ENCODE peak calls at places on chromosomes 2 and 18, in six cellular contexts. F is stimulated activated CD4-positive, alpha-beta T cell treated with anti-CD3 and anti-CD28 coated beads, Interleukin-4, amount 100 ng/mL, for 4 hours; N is CD4-positive, alpha-beta T cell; E is stimulated activated CD8-positive, alpha-beta memory T cell treated with anti-CD3 and anti-CD28 coated beads, Interleukin-15, amount 100 ng/mL, for 24 hours; U is GM10248; X is AG10803. Y is an unnamed sample.

GRCh38 chr2:11427224-11427623 is 38.7 kb downstream of the E2F6 start:
- DNase-seq in F (no peak), N (no peak), E (no peak), U (no peak), X (no peak), Y (no peak)

GRCh38 chr2:55771612-55772011 is 78.0 kb upstream of the PNPT1 start:
- DNase-seq in F (no peak), N (no peak), E (no peak), U (no peak), X (peak; percentile 52), Y (peak; percentile 25)

GRCh38 chr2:19198376-19198775 is 160.0 kb downstream of the OSR1 start:
- DNase-seq in F (no peak), N (no peak), E (no peak), U (no peak), X (peak; percentile 60), Y (no peak)

GRCh38 chr2:108907822-108908716 is 81.0 kb downstream of the EDAR start:
- DNase-seq in F (no peak), N (no peak), E (no peak), U (peak; percentile 9), X (no peak), Y (no peak)

GRCh38 chr18:71666481-71666880 is 877.7 kb downstream of the CBLN2 start:
- DNase-seq in F (no peak), N (no peak), E (no peak), U (no peak), X (no peak), Y (no peak)

GRCh38 chr2:61257446-61257845 is 95.5 kb downstream of the C2orf74 start:
- DNase-seq in F (no peak), N (no peak), E (no peak), U (no peak), X (no peak), Y (no peak)

GRCh38 chr2:113216891-113217454 is 43.2 kb downstream of the PSD4 start:
- DNase-seq in F (no peak), N (no peak), E (no peak), U (no peak), X (no peak), Y (no peak)

GRCh38 chr2:32805104-32806095 is 141.4 kb upstream of the LTBP1 start:
- DNase-seq in F (no peak), N (no peak), E (no peak), U (no peak), X (no peak), Y (no peak)

GRCh38 chr2:237222178-237222577 is 136.5 kb downstream of the COPS8 start:
- DNase-seq in F (no peak), N (no peak), E (no peak), U (no peak), X (peak; percentile 99), Y (no peak)

GRCh38 chr2:107730898-107731297 is 95.8 kb upstream of the RGPD4 start:
- DNase-seq in F (no peak), N (no peak), E (no peak), U (no peak), X (peak; percentile 3), Y (no peak)

GRCh38 chr2:85413592-85414421 is 3.6 kb upstream of the CAPG start:
- DNase-seq in F (peak; percentile 42), N (no peak), E (no peak), U (no peak), X (peak; percentile 48), Y (no peak)

GRCh38 chr2:100964706-100965269 is 37.3 kb upstream of the RPL31 start:
- DNase-seq in F (no peak), N (no peak), E (no peak), U (no peak), X (peak; percentile 76), Y (no peak)

GRCh38 chr2:667332-668000 is 9.7 kb downstream of the TMEM18 start:
- DNase-seq in F (peak; percentile 15), N (no peak), E (no peak), U (no peak), X (peak; percentile 73), Y (no peak)

GRCh38 chr18:46466236-46467160 is 190.5 kb downstream of the LOXHD1 start:
- DNase-seq in F (no peak), N (no peak), E (no peak), U (no peak), X (no peak), Y (no peak)

GRCh38 chr2:157168501-157168900 is 89.0 kb upstream of the GALNT5 start:
- DNase-seq in F (no peak), N (no peak), E (no peak), U (no peak), X (no peak), Y (no peak)

GRCh38 chr18:55236150-55236931 is 277.1 kb upstream of the CCDC68 start:
- DNase-seq in F (no peak), N (no peak), E (no peak), U (no peak), X (peak; percentile 66), Y (peak; percentile 82)

GRCh38 chr2:162293122-162293781 is 25.2 kb downstream of the IFIH1 start:
- DNase-seq in F (no peak), N (no peak), E (no peak), U (no peak), X (peak; percentile 29), Y (no peak)

GRCh38 chr2:151632993-151633592 is 101.2 kb downstream of the NEB start:
- DNase-seq in F (no peak), N (no peak), E (no peak), U (no peak), X (peak; percentile 28), Y (peak; percentile 48)

GRCh38 chr2:45261746-45262145 is 252.5 kb upstream of the SIX2 start:
- DNase-seq in F (no peak), N (no peak), E (no peak), U (no peak), X (no peak), Y (no peak)

GRCh38 chr2:172488556-172488955 is 61.2 kb downstream of the ITGA6 start:
- DNase-seq in F (no peak), N (no peak), E (no peak), U (no peak), X (no peak), Y (peak; percentile 92)

GRCh38 chr18:68083131-68083530 is 566.6 kb upstream of the DSEL start:
- DNase-seq in F (no peak), N (no peak), E (no peak), U (no peak), X (peak; percentile 87), Y (no peak)

GRCh38 chr2:189285962-189286648 is 106.5 kb upstream of the COL5A2 start:
- DNase-seq in F (no peak), N (no peak), E (no peak), U (no peak), X (peak; percentile 94), Y (no peak)

GRCh38 chr18:46281185-46282176 is 177.3 kb downstream of the HAUS1 start:
- DNase-seq in F (peak; percentile 50), N (peak; percentile 31), E (peak; percentile 13), U (peak; percentile 71), X (peak; percentile 75), Y (peak; percentile 46)

GRCh38 chr2:36277146-36277808 is 78.3 kb upstream of the CRIM1 start:
- DNase-seq in F (no peak), N (no peak), E (no peak), U (no peak), X (peak; percentile 65), Y (no peak)

GRCh38 chr2:143300531-143300930 is 171.3 kb downstream of the ARHGAP15 start:
- DNase-seq in F (no peak), N (no peak), E (no peak), U (no peak), X (peak; percentile 2), Y (no peak)